ENCODE peak calls at places on chromosomes 1 and 21, in five cellular contexts. A, E, W, G and Z are unnamed samples.

GRCh38 chr1:180642781-180643180 is 11.0 kb downstream of the XPR1 start:
- DNase-seq in A (no peak), E (no peak), W (no peak), G (no peak), Z (no peak)

GRCh38 chr1:29519108-29519507 is 282.8 kb downstream of the PTPRU start:
- DNase-seq in A (no peak), E (no peak), W (no peak), G (no peak), Z (no peak)

GRCh38 chr1:95304803-95305202 is 70.8 kb downstream of the RWDD3 start:
- DNase-seq in A (no peak), E (no peak), W (no peak), G (no peak), Z (no peak)

GRCh38 chr1:59487335-59488031 is 190.6 kb downstream of the FGGY start:
- DNase-seq in A (peak), E (no peak), W (no peak), G (no peak), Z (no peak)

GRCh38 chr1:175530981-175531380 is 212.4 kb downstream of the TNR start:
- DNase-seq in A (no peak), E (no peak), W (no peak), G (no peak), Z (no peak)

GRCh38 chr1:221949996-221950395 is 208.1 kb upstream of the DUSP10 start:
- DNase-seq in A (no peak), E (no peak), W (no peak), G (no peak), Z (no peak)

GRCh38 chr21:9763807-9764206 is 757.6 kb upstream of the TPTE start:
- DNase-seq in A (no peak), E (no peak), W (no peak), G (no peak), Z (no peak)

GRCh38 chr1:88655685-88656299 is 28.3 kb upstream of the PKN2 start:
- DNase-seq in A (peak), E (peak), W (no peak), G (no peak), Z (no peak)

GRCh38 chr1:229758101-229759036 is 132.3 kb downstream of the URB2 start:
- DNase-seq in A (peak), E (no peak), W (peak), G (no peak), Z (no peak)

GRCh38 chr1:182069028-182069466 is 7.5 kb upstream of the ZNF648 start:
- DNase-seq in A (peak), E (no peak), W (no peak), G (peak), Z (peak)

GRCh38 chr1:3530086-3530930 is 75.8 kb downstream of the ARHGEF16 start:
- DNase-seq in A (peak), E (no peak), W (no peak), G (no peak), Z (peak)

GRCh38 chr1:244653439-244654283 is 735 bp downstream of the DESI2 start:
- DNase-seq in A (peak), E (no peak), W (no peak), G (no peak), Z (no peak)

GRCh38 chr1:56790036-56790435 is 29.2 kb downstream of the FYB2 start:
- DNase-seq in A (no peak), E (no peak), W (no peak), G (no peak), Z (no peak)

GRCh38 chr1:45569571-45569961 is 14.3 kb upstream of the NASP start:
- DNase-seq in A (no peak), E (no peak), W (no peak), G (no peak), Z (no peak)

GRCh38 chr1:97943354-97943753 is 22.5 kb upstream of the DPYD start:
- DNase-seq in A (peak), E (no peak), W (peak), G (no peak), Z (no peak)

GRCh38 chr1:89962742-89963075 is 32.2 kb upstream of the ZNF326 start:
- DNase-seq in A (no peak), E (no peak), W (no peak), G (no peak), Z (no peak)

GRCh38 chr1:13781907-13782633 is 82.1 kb downstream of the PRDM2 start:
- DNase-seq in A (peak), E (no peak), W (peak), G (no peak), Z (no peak)

GRCh38 chr1:84319662-84320061 is 18.2 kb downstream of the SAMD13 start:
- DNase-seq in A (no peak), E (no peak), W (no peak), G (no peak), Z (no peak)

GRCh38 chr1:210246447-210246846 is 13.9 kb downstream of the SERTAD4 start:
- DNase-seq in A (no peak), E (no peak), W (no peak), G (no peak), Z (no peak)

GRCh38 chr1:38050397-38051141 is 4.0 kb upstream of the POU3F1 start:
- DNase-seq in A (no peak), E (no peak), W (no peak), G (no peak), Z (no peak)

GRCh38 chr21:31780944-31781343 is 49.0 kb upstream of the SCAF4 start:
- DNase-seq in A (no peak), E (no peak), W (no peak), G (no peak), Z (no peak)

GRCh38 chr21:26966978-26967913 is at the start of gene ADAMTS5:
- DNase-seq in A (peak), E (no peak), W (no peak), G (peak), Z (no peak)

GRCh38 chr1:119885903-119886783 is 10.2 kb downstream of the ADAM30 start:
- DNase-seq in A (peak), E (peak), W (no peak), G (peak), Z (peak)

GRCh38 chr1:94433866-94434265 is 15.7 kb downstream of the ABCD3 start:
- DNase-seq in A (no peak), E (no peak), W (no peak), G (no peak), Z (no peak)

GRCh38 chr21:42367379-42368165 is 1.2 kb upstream of the TFF1 start:
- DNase-seq in A (no peak), E (no peak), W (no peak), G (no peak), Z (no peak)

GRCh38 chr1:240363315-240363714 is 248.6 kb downstream of the GREM2 start:
- DNase-seq in A (no peak), E (no peak), W (no peak), G (no peak), Z (no peak)

GRCh38 chr1:206748348-206749034 is 22.1 kb upstream of the IL19 start:
- DNase-seq in A (no peak), E (no peak), W (no peak), G (no peak), Z (no peak)

GRCh38 chr21:36908260-36908908 is 58.1 kb downstream of the HLCS start:
- DNase-seq in A (no peak), E (no peak), W (no peak), G (no peak), Z (no peak)

GRCh38 chr1:26529405-26529654 is 231 bp upstream of the RPS6KA1 start:
- DNase-seq in A (no peak), E (no peak), W (no peak), G (no peak), Z (no peak)

GRCh38 chr1:108512239-108513071 is 47.4 kb upstream of the EEIG2 start:
- DNase-seq in A (peak), E (peak), W (no peak), G (no peak), Z (peak)

GRCh38 chr1:17438977-17439249 is 564 bp downstream of the RCC2 start:
- DNase-seq in A (no peak), E (no peak), W (no peak), G (no peak), Z (no peak)

GRCh38 chr1:71918630-71919029 is 363.7 kb downstream of the NEGR1 start:
- DNase-seq in A (no peak), E (no peak), W (no peak), G (no peak), Z (no peak)

GRCh38 chr1:153922076-153922837 is 515 bp downstream of the GATAD2B start:
- DNase-seq in A (peak), E (no peak), W (no peak), G (peak), Z (peak)

GRCh38 chr21:36647279-36648093 is 51.4 kb upstream of the SIM2 start:
- DNase-seq in A (no peak), E (no peak), W (no peak), G (no peak), Z (no peak)

GRCh38 chr1:89949991-89950624 is 44.8 kb upstream of the ZNF326 start:
- DNase-seq in A (no peak), E (no peak), W (no peak), G (no peak), Z (no peak)